ENCODE peak calls at places on chromosomes 11 and 22, in seven cellular contexts. B is mammary epithelial cell; C is aorta; R is endothelial cell of umbilical vein; Q is naive thymus-derived CD4-positive, alpha-beta T cell; N is spleen; E is IMR-90. P is an unnamed sample.

GRCh38 chr11:35144103-35144741 is 5.3 kb downstream of the CD44 start:
- DNase-seq in N (peak; percentile 89), Q (peak; percentile 59), B (peak; percentile 87), C (peak; percentile 56), E (peak; percentile 84), R (no peak), P (no peak)

GRCh38 chr11:94732617-94733292 is 35.4 kb upstream of the AMOTL1 start:
- DNase-seq in C (no peak), E (peak; percentile 87), Q (no peak), R (peak; percentile 95), N (no peak), B (peak; percentile 69), P (peak; percentile 71)

GRCh38 chr11:63882555-63883242 is 34.3 kb downstream of the RCOR2 start:
- DNase-seq in N (peak; percentile 81), Q (peak; percentile 39), E (no peak), R (no peak), B (no peak), C (peak; percentile 77), P (peak; percentile 32)

GRCh38 chr11:27646051-27646818 is 54.0 kb downstream of the BDNF start:
- DNase-seq in N (no peak), B (peak; percentile 40), C (no peak), R (no peak), E (peak; percentile 49), Q (no peak), P (no peak)

GRCh38 chr22:41833369-41834004 is 582 bp downstream of the SREBF2 start:
- DNase-seq in E (no peak), R (peak; percentile 43), C (peak; percentile 63), B (peak; percentile 44), N (peak; percentile 90), Q (peak; percentile 45), P (peak; percentile 86)

GRCh38 chr22:24030186-24030702 is 19.1 kb downstream of the CABIN1 start:
- DNase-seq in N (no peak), E (no peak), R (no peak), Q (no peak), C (no peak), B (no peak), P (no peak)

GRCh38 chr11:93741882-93742226 is 382 bp downstream of the C11orf54 start:
- DNase-seq in Q (no peak), E (peak; percentile 68), C (no peak), B (peak; percentile 62), R (no peak), N (no peak), P (no peak)

GRCh38 chr11:70713988-70714665 is 315.8 kb downstream of the CTTN start:
- DNase-seq in N (peak; percentile 73), Q (no peak), R (no peak), C (no peak), E (no peak), B (no peak), P (peak; percentile 22)

GRCh38 chr11:65435981-65436411 is 13.4 kb downstream of the NEAT1 start:
- DNase-seq in R (peak; percentile 25), C (no peak), N (peak; percentile 68), E (no peak), Q (no peak), B (no peak), P (peak; percentile 64)

GRCh38 chr22:36541831-36542391 is 12.9 kb upstream of the EIF3D start:
- DNase-seq in R (peak; percentile 67), E (peak; percentile 96), B (peak; percentile 93), Q (no peak), N (no peak), C (no peak), P (no peak)

GRCh38 chr11:128690746-128691091 is 3.2 kb upstream of the FLI1 start:
- DNase-seq in C (no peak), R (no peak), Q (no peak), N (peak; percentile 78), B (no peak), E (no peak), P (peak; percentile 61)

GRCh38 chr11:120511804-120512726 is 517 bp downstream of the GRIK4 start:
- DNase-seq in B (no peak), C (no peak), N (peak; percentile 74), Q (no peak), E (no peak), R (no peak), P (peak; percentile 79)

GRCh38 chr11:113571531-113571930 is 96.3 kb upstream of the DRD2 start:
- DNase-seq in Q (no peak), C (no peak), N (no peak), E (no peak), R (no peak), B (no peak), P (no peak)

GRCh38 chr22:37274380-37274862 is 7.9 kb upstream of the CYTH4 start:
- DNase-seq in C (peak; percentile 90), N (peak; percentile 83), B (no peak), Q (no peak), R (no peak), E (no peak), P (peak; percentile 71)

GRCh38 chr11:112165049-112165448 is 1.2 kb upstream of the IL18 start:
- DNase-seq in N (no peak), C (no peak), R (peak; percentile 63), E (no peak), B (no peak), Q (no peak), P (no peak)

GRCh38 chr11:88131764-88132470 is 43.3 kb downstream of the RAB38 start:
- DNase-seq in R (no peak), B (no peak), Q (no peak), E (no peak), C (no peak), N (no peak), P (no peak)

GRCh38 chr11:114129699-114130659 is 70.5 kb downstream of the ZBTB16 start:
- DNase-seq in B (no peak), C (no peak), N (no peak), R (no peak), Q (no peak), E (no peak), P (no peak)

GRCh38 chr11:118076754-118077281 is at the start of gene TMPRSS4:
- DNase-seq in Q (no peak), B (peak; percentile 87), C (peak; percentile 40), N (no peak), R (no peak), E (no peak), P (peak; percentile 92)

GRCh38 chr11:15707971-15708370 is 593.2 kb downstream of the INSC start:
- DNase-seq in N (no peak), B (no peak), C (peak; percentile 53), E (peak; percentile 84), Q (no peak), R (no peak), P (peak; percentile 89)

GRCh38 chr11:4072668-4073285 is 21.8 kb upstream of the RRM1 start:
- DNase-seq in R (peak; percentile 79), E (peak; percentile 80), B (peak; percentile 61), C (no peak), N (no peak), Q (peak; percentile 77), P (no peak)

GRCh38 chr22:41094036-41094435 is 1.6 kb downstream of the EP300 start:
- DNase-seq in N (no peak), R (peak; percentile 47), B (peak; percentile 42), E (peak; percentile 40), Q (no peak), C (no peak), P (no peak)

GRCh38 chr22:19611590-19611989 is 87.4 kb upstream of the CLDN5 start:
- DNase-seq in C (no peak), R (no peak), B (no peak), N (no peak), E (no peak), Q (no peak), P (no peak)

GRCh38 chr11:83007909-83008580 is 63.7 kb downstream of the RAB30 start:
- DNase-seq in Q (no peak), N (peak; percentile 79), R (peak; percentile 94), E (peak; percentile 24), B (no peak), C (peak; percentile 51), P (peak; percentile 75)

GRCh38 chr22:39470462-39471335 is 13.9 kb downstream of the MGAT3 start:
- DNase-seq in C (peak; percentile 36), E (no peak), Q (no peak), R (no peak), N (no peak), B (no peak), P (no peak)
- H3K4me1 ChIP-seq in C (no peaks in the 10 kb centered on the region), E (peaks cover 40% of the 10 kb centered on the region), Q (peaks cover 15% of the 10 kb centered on the region), R (peaks cover 3% of the 10 kb centered on the region), N (peaks cover 50% of the 10 kb centered on the region), B (peaks cover 7% of the 10 kb centered on the region), P (peaks cover 30% of the 10 kb centered on the region)

DNA sequence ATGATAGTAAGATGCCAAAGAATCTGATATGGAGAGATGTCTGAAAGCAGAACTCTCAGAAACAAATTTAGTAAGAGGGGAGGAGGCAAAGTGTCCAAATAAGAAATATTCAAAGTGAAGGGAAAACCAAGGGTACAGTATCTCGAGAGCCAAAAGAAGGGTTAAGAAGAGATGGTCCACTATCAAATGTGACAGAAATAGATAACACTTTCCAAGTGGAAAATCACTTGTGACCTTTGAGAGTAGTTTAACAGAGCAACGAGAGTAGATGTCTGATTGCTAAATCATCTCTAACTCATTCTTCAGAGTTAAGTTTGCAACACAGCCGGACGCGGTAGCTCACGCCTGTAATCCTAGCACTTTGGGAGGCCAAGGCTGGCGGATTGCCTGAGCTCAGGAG is 4.3 kb upstream of the BUD13 start:
- DNase-seq in R (no peak), B (no peak), Q (no peak), N (no peak), E (no peak), C (no peak), P (no peak)
- H3K4me1 ChIP-seq in R (peaks cover 3% of the 10 kb centered on the region), B (peaks cover 8% of the 10 kb centered on the region), Q (peaks cover 7% of the 10 kb centered on the region), N (peaks cover 10% of the 10 kb centered on the region), E (no peaks in the 10 kb centered on the region), C (no peaks in the 10 kb centered on the region), P (no peaks in the 10 kb centered on the region)

DNA sequence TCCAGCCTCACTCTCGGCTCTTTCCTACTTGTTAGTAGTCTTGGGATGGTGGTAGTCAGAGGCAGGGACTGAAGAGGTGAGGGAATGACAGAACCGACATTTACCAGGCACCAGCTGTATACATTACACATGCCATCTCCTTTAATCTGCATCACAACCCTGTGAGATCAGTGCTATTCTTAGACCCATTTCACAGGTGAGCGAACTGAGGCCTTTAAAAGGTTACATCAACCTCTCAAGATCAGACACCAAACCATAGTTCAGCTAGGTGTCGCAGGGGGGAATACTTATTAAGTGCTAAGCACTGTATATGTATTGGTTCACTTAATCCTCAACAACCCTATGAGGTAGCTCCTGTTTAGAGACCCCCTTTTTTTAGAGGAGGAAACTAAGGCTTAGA is 5.6 kb downstream of the PLA2G3 start:
- DNase-seq in Q (no peak), E (no peak), R (no peak), B (no peak), N (no peak), C (no peak), P (no peak)
- H3K4me1 ChIP-seq in Q (no peaks in the 10 kb centered on the region), E (no peaks in the 10 kb centered on the region), R (no peaks in the 10 kb centered on the region), B (no peaks in the 10 kb centered on the region), N (no peaks in the 10 kb centered on the region), C (no peaks in the 10 kb centered on the region), P (no peaks in the 10 kb centered on the region)

GRCh38 chr11:67272327-67273259 is 6.3 kb downstream of the GRK2 start:
- DNase-seq in E (no peak), B (no peak), C (peak; percentile 48), Q (no peak), R (no peak), N (peak; percentile 82), P (peak; percentile 72)

GRCh38 chr11:67276821-67277230 is 10.6 kb downstream of the GRK2 start:
- DNase-seq in R (peak; percentile 66), N (peak; percentile 90), C (peak; percentile 78), E (peak; percentile 45), B (no peak), Q (no peak), P (peak; percentile 82)

GRCh38 chr11:67275606-67276409 is 9.5 kb downstream of the GRK2 start:
- DNase-seq in R (no peak), E (no peak), N (peak; percentile 82), B (no peak), C (peak; percentile 44), Q (no peak), P (peak; percentile 76)

GRCh38 chr11:67273260-67273990 is 7.2 kb downstream of the GRK2 start:
- DNase-seq in C (peak; percentile 50), E (no peak), B (no peak), R (no peak), N (peak; percentile 81), Q (no peak), P (peak; percentile 80)

GRCh38 chr11:67274768-67275605 is 8.7 kb downstream of the GRK2 start:
- DNase-seq in B (no peak), R (no peak), N (peak; percentile 93), E (no peak), C (peak; percentile 56), Q (no peak), P (peak; percentile 90)
- H3K4me1 ChIP-seq in B (peaks cover 24% of the 10 kb centered on the region), R (peaks cover 26% of the 10 kb centered on the region), N (peaks cover 97% of the 10 kb centered on the region), E (peaks cover 32% of the 10 kb centered on the region), C (no peaks in the 10 kb centered on the region), Q (peaks cover 96% of the 10 kb centered on the region), P (peaks cover 40% of the 10 kb centered on the region)

P was measured in kidney.